ENCODE peak calls at places on chromosomes 7 and 10, in four cellular contexts. One of them, this sample, is unnamed.

GRCh38 chr7:121376982-121377381 is 19.1 kb downstream of the FAM3C start:
- DNase-seq in EL: no peak
- DNase-seq in endothelial cell: no peak
- DNase-seq in activated naive CD8-positive, alpha-beta T cell treated with anti-CD3 and anti-CD28 coated beads, Interleukin-2, amount 50 U/mL, for 24 hours: no peak
- DNase-seq in this sample: no peak

GRCh38 chr10:99809931-99810615 is 27.6 kb downstream of the ABCC2 start:
- DNase-seq in activated naive CD8-positive, alpha-beta T cell treated with anti-CD3 and anti-CD28 coated beads, Interleukin-2, amount 50 U/mL, for 24 hours: no peak
- DNase-seq in EL: no peak
- DNase-seq in endothelial cell: no peak
- DNase-seq in this sample: no peak

GRCh38 chr7:88243345-88243909 is 23.6 kb upstream of the SRI start:
- DNase-seq in endothelial cell: peak; percentile 26
- DNase-seq in EL: peak; percentile 24
- DNase-seq in activated naive CD8-positive, alpha-beta T cell treated with anti-CD3 and anti-CD28 coated beads, Interleukin-2, amount 50 U/mL, for 24 hours: no peak
- DNase-seq in this sample: peak; percentile 73

GRCh38 chr7:102318482-102318971 is 31.9 kb downstream of the SH2B2 start:
- DNase-seq in endothelial cell: no peak
- DNase-seq in EL: no peak
- DNase-seq in activated naive CD8-positive, alpha-beta T cell treated with anti-CD3 and anti-CD28 coated beads, Interleukin-2, amount 50 U/mL, for 24 hours: no peak
- DNase-seq in this sample: no peak

GRCh38 chr7:29877196-29877595 is 70.9 kb downstream of the WIPF3 start:
- DNase-seq in activated naive CD8-positive, alpha-beta T cell treated with anti-CD3 and anti-CD28 coated beads, Interleukin-2, amount 50 U/mL, for 24 hours: no peak
- DNase-seq in endothelial cell: no peak
- DNase-seq in EL: no peak
- DNase-seq in this sample: peak; percentile 51

GRCh38 chr7:102096706-102097427 is 189.8 kb upstream of the SH2B2 start:
- DNase-seq in activated naive CD8-positive, alpha-beta T cell treated with anti-CD3 and anti-CD28 coated beads, Interleukin-2, amount 50 U/mL, for 24 hours: no peak
- DNase-seq in EL: no peak
- DNase-seq in endothelial cell: no peak
- DNase-seq in this sample: no peak

GRCh38 chr10:116740971-116741370 is 1.4 kb downstream of the HSPA12A start:
- DNase-seq in activated naive CD8-positive, alpha-beta T cell treated with anti-CD3 and anti-CD28 coated beads, Interleukin-2, amount 50 U/mL, for 24 hours: no peak
- DNase-seq in endothelial cell: no peak
- DNase-seq in EL: no peak
- DNase-seq in this sample: no peak

GRCh38 chr10:60043561-60043960 is 137.2 kb upstream of the CCDC6 start:
- DNase-seq in activated naive CD8-positive, alpha-beta T cell treated with anti-CD3 and anti-CD28 coated beads, Interleukin-2, amount 50 U/mL, for 24 hours: no peak
- DNase-seq in endothelial cell: no peak
- DNase-seq in EL: no peak
- DNase-seq in this sample: no peak

GRCh38 chr7:112538859-112539258 is 58.1 kb downstream of the LSMEM1 start:
- DNase-seq in activated naive CD8-positive, alpha-beta T cell treated with anti-CD3 and anti-CD28 coated beads, Interleukin-2, amount 50 U/mL, for 24 hours: no peak
- DNase-seq in EL: no peak
- DNase-seq in endothelial cell: no peak
- DNase-seq in this sample: no peak

GRCh38 chr7:18590744-18591340 is 95.3 kb downstream of the HDAC9 start:
- DNase-seq in EL: peak; percentile 46
- DNase-seq in endothelial cell: no peak
- DNase-seq in activated naive CD8-positive, alpha-beta T cell treated with anti-CD3 and anti-CD28 coated beads, Interleukin-2, amount 50 U/mL, for 24 hours: no peak
- DNase-seq in this sample: peak; percentile 74

GRCh38 chr7:102432476-102433318 is 678 bp upstream of the ORAI2 start:
- DNase-seq in EL: no peak
- DNase-seq in endothelial cell: no peak
- DNase-seq in activated naive CD8-positive, alpha-beta T cell treated with anti-CD3 and anti-CD28 coated beads, Interleukin-2, amount 50 U/mL, for 24 hours: no peak
- DNase-seq in this sample: no peak

GRCh38 chr7:34333184-34333583 is 324.8 kb upstream of the NPSR1 start:
- DNase-seq in endothelial cell: no peak
- DNase-seq in EL: no peak
- DNase-seq in activated naive CD8-positive, alpha-beta T cell treated with anti-CD3 and anti-CD28 coated beads, Interleukin-2, amount 50 U/mL, for 24 hours: no peak
- DNase-seq in this sample: no peak

GRCh38 chr7:94497874-94498670 is 11.5 kb upstream of the CASD1 start:
- DNase-seq in activated naive CD8-positive, alpha-beta T cell treated with anti-CD3 and anti-CD28 coated beads, Interleukin-2, amount 50 U/mL, for 24 hours: no peak
- DNase-seq in endothelial cell: no peak
- DNase-seq in EL: no peak
- DNase-seq in this sample: no peak

GRCh38 chr7:106216517-106217088 is 68.2 kb downstream of the NAMPT start:
- DNase-seq in EL: peak; percentile 94
- DNase-seq in activated naive CD8-positive, alpha-beta T cell treated with anti-CD3 and anti-CD28 coated beads, Interleukin-2, amount 50 U/mL, for 24 hours: no peak
- DNase-seq in endothelial cell: no peak
- DNase-seq in this sample: peak; percentile 92

GRCh38 chr7:136342221-136342620 is 365.1 kb upstream of the MTPN start:
- DNase-seq in activated naive CD8-positive, alpha-beta T cell treated with anti-CD3 and anti-CD28 coated beads, Interleukin-2, amount 50 U/mL, for 24 hours: no peak
- DNase-seq in EL: peak; percentile 40
- DNase-seq in endothelial cell: no peak
- DNase-seq in this sample: peak; percentile 11

GRCh38 chr10:76082956-76083355 is 651.5 kb downstream of the LRMDA start:
- DNase-seq in endothelial cell: no peak
- DNase-seq in activated naive CD8-positive, alpha-beta T cell treated with anti-CD3 and anti-CD28 coated beads, Interleukin-2, amount 50 U/mL, for 24 hours: no peak
- DNase-seq in EL: peak; percentile 76
- DNase-seq in this sample: peak; percentile 36

GRCh38 chr10:13016886-13017285 is 15.4 kb upstream of the CCDC3 start:
- DNase-seq in activated naive CD8-positive, alpha-beta T cell treated with anti-CD3 and anti-CD28 coated beads, Interleukin-2, amount 50 U/mL, for 24 hours: no peak
- DNase-seq in EL: no peak
- DNase-seq in endothelial cell: no peak
- DNase-seq in this sample: no peak

GRCh38 chr7:157488966-157489365 is 152.2 kb downstream of the DNAJB6 start:
- DNase-seq in EL: no peak
- DNase-seq in endothelial cell: no peak
- DNase-seq in activated naive CD8-positive, alpha-beta T cell treated with anti-CD3 and anti-CD28 coated beads, Interleukin-2, amount 50 U/mL, for 24 hours: no peak
- DNase-seq in this sample: no peak

GRCh38 chr10:104199567-104199966 is 32.6 kb downstream of the CFAP43 start:
- DNase-seq in endothelial cell: no peak
- DNase-seq in activated naive CD8-positive, alpha-beta T cell treated with anti-CD3 and anti-CD28 coated beads, Interleukin-2, amount 50 U/mL, for 24 hours: no peak
- DNase-seq in EL: no peak
- DNase-seq in this sample: no peak

GRCh38 chr7:106016331-106016730 is 53.3 kb downstream of the CDHR3 start:
- DNase-seq in activated naive CD8-positive, alpha-beta T cell treated with anti-CD3 and anti-CD28 coated beads, Interleukin-2, amount 50 U/mL, for 24 hours: no peak
- DNase-seq in endothelial cell: no peak
- DNase-seq in EL: no peak
- DNase-seq in this sample: no peak

GRCh38 chr10:6721480-6721879 is 141.4 kb upstream of the PRKCQ start:
- DNase-seq in activated naive CD8-positive, alpha-beta T cell treated with anti-CD3 and anti-CD28 coated beads, Interleukin-2, amount 50 U/mL, for 24 hours: no peak
- DNase-seq in EL: peak; percentile 98
- DNase-seq in endothelial cell: peak; percentile 24
- DNase-seq in this sample: peak; percentile 90

GRCh38 chr7:100604078-100604975 is 2.2 kb downstream of the PCOLCE start:
- DNase-seq in EL: peak; percentile 87
- DNase-seq in endothelial cell: peak; percentile 70
- DNase-seq in activated naive CD8-positive, alpha-beta T cell treated with anti-CD3 and anti-CD28 coated beads, Interleukin-2, amount 50 U/mL, for 24 hours: peak; percentile 86
- DNase-seq in this sample: peak; percentile 38

GRCh38 chr7:131194070-131194865 is 133.4 kb upstream of the MKLN1 start:
- DNase-seq in activated naive CD8-positive, alpha-beta T cell treated with anti-CD3 and anti-CD28 coated beads, Interleukin-2, amount 50 U/mL, for 24 hours: no peak
- DNase-seq in endothelial cell: no peak
- DNase-seq in EL: no peak
- DNase-seq in this sample: no peak

This sample was measured in myocyte.